ENCODE peak calls at places on chromosomes 6 and 20, in six cellular contexts. A is HCT116, G is NT2/D1, B is H1, H is HepG2, X is GM12878. D is an unnamed sample.

GRCh38 chr6:71621918-71622519 is 264.3 kb upstream of the RIMS1 start:
- DNase-seq in B (no peak), X (no peak), A (peak), G (no peak), H (peak), D (no peak)

GRCh38 chr6:148343028-148343374 is 363 bp downstream of the SASH1 start:
- DNase-seq in G (no peak), B (no peak), X (no peak), H (no peak), A (no peak), D (no peak)

GRCh38 chr20:24802286-24802820 is 146.7 kb upstream of the CST7 start:
- DNase-seq in G (no peak), H (no peak), A (no peak), X (no peak), B (no peak), D (no peak)

GRCh38 chr6:28709478-28710349 is 184.0 kb downstream of the GPX5 start:
- DNase-seq in B (no peak), H (no peak), G (no peak), A (no peak), X (no peak), D (peak)

GRCh38 chr20:53032021-53033001 is 60.2 kb downstream of the TSHZ2 start:
- DNase-seq in H (no peak), A (no peak), B (no peak), G (no peak), X (no peak), D (no peak)

GRCh38 chr20:43752561-43753301 is 25.9 kb upstream of the GTSF1L start:
- DNase-seq in A (no peak), G (no peak), H (no peak), B (no peak), X (peak), D (no peak)

GRCh38 chr6:40894962-40895799 is 143.8 kb downstream of the UNC5CL start:
- DNase-seq in X (no peak), H (peak), G (peak), A (peak), B (peak), D (peak)

GRCh38 chr20:62476074-62476838 is 461 bp upstream of the GATA5 start:
- DNase-seq in B (no peak), A (no peak), X (no peak), G (no peak), H (no peak), D (peak)

GRCh38 chr6:151445482-151445881 is 6.4 kb downstream of the RMND1 start:
- DNase-seq in X (no peak), B (no peak), A (no peak), H (no peak), G (no peak), D (no peak)

GRCh38 chr6:1247058-1247457 is 64.8 kb upstream of the FOXQ1 start:
- DNase-seq in G (no peak), H (no peak), A (no peak), X (no peak), B (no peak), D (no peak)

GRCh38 chr6:12911387-12911960 is 194.9 kb downstream of the PHACTR1 start:
- DNase-seq in X (no peak), A (no peak), G (no peak), B (no peak), H (peak), D (peak)

GRCh38 chr6:77337392-77337791 is 125.9 kb downstream of the HTR1B start:
- DNase-seq in B (no peak), X (no peak), G (peak), H (no peak), A (no peak), D (no peak)

GRCh38 chr6:77339926-77340325 is 123.4 kb downstream of the HTR1B start:
- DNase-seq in A (no peak), H (no peak), B (no peak), X (no peak), G (no peak), D (no peak)

GRCh38 chr6:77340331-77340730 is 123.0 kb downstream of the HTR1B start:
- DNase-seq in G (no peak), X (no peak), B (no peak), H (no peak), A (no peak), D (no peak)

GRCh38 chr6:77341058-77341986 is 122.0 kb downstream of the HTR1B start:
- DNase-seq in H (no peak), B (no peak), A (no peak), X (no peak), G (no peak), D (no peak)
- TF ChIP-seq ZNF274 in H (no peak), B (no peak), A (no peak), X (no peak), G (no peak), D (no peak)

GRCh38 chr6:49676671-49677281 is 36.6 kb downstream of the CRISP2 start:
- DNase-seq in B (no peak), G (no peak), X (no peak), A (no peak), H (no peak), D (no peak)
- TF ChIP-seq ZNF274 in B (no peak), G (no peak), X (no peak), A (no peak), H (no peak), D (no peak)

GRCh38 chr20:5691918-5692618 is 58.1 kb upstream of the SHLD1 start:
- DNase-seq in B (no peak), A (no peak), G (no peak), X (peak), H (peak), D (no peak)
- TF ChIP-seq ZNF274 in B (no peak), A (no peak), G (no peak), X (no peak), H (no peak), D (no peak)

GRCh38 chr6:149938571-149939462 is 3.0 kb upstream of the ULBP2 start:
- DNase-seq in H (no peak), X (peak), G (no peak), A (no peak), B (no peak), D (no peak)
- TF ChIP-seq ZNF274 in H (no peak), X (no peak), G (no peak), A (no peak), B (no peak), D (no peak)

GRCh38 chr20:31707994-31708744 is 14.5 kb downstream of the BCL2L1 start:
- DNase-seq in A (no peak), B (no peak), G (no peak), H (no peak), X (no peak), D (peak)
- TF ChIP-seq ZNF274 in A (no peak), B (no peak), G (no peak), H (no peak), X (no peak), D (no peak)